ENCODE peak calls at places on chromosome 1, in four cellular contexts. A is tibial artery; G is CD4-positive, CD25-positive, alpha-beta regulatory T cell; W is right atrium auricular region. E is an unnamed sample.

GRCh38 chr1:149986486-149987296 is 23.8 kb downstream of the OTUD7B start:
- DNase-seq in A (no peak), G (no peak), W (no peak), E (no peak)

GRCh38 chr1:9761855-9762254 is 61.9 kb downstream of the CLSTN1 start:
- DNase-seq in A (no peak), G (no peak), W (no peak), E (no peak)

GRCh38 chr1:25245809-25246599 is 1.2 kb downstream of the RSRP1 start:
- DNase-seq in A (no peak), G (no peak), W (no peak), E (no peak)

GRCh38 chr1:35475356-35475755 is 81.8 kb downstream of the KIAA0319L start:
- DNase-seq in A (no peak), G (no peak), W (no peak), E (no peak)

GRCh38 chr1:221268295-221268694 is 389.1 kb downstream of the HLX start:
- DNase-seq in A (no peak), G (no peak), W (no peak), E (no peak)

GRCh38 chr1:179105393-179105792 is 23.5 kb downstream of the TOR3A start:
- DNase-seq in A (no peak), G (no peak), W (no peak), E (no peak)

GRCh38 chr1:242743983-242744780 is 219.7 kb upstream of the PLD5 start:
- DNase-seq in A (no peak), G (no peak), W (no peak), E (no peak)

GRCh38 chr1:179754031-179754624 is 11.0 kb downstream of the FAM163A start:
- DNase-seq in A (no peak), G (no peak), W (no peak), E (no peak)

GRCh38 chr1:203778789-203779188 is 13.8 kb downstream of the LAX1 start:
- DNase-seq in A (no peak), G (no peak), W (no peak), E (no peak)

DNA sequence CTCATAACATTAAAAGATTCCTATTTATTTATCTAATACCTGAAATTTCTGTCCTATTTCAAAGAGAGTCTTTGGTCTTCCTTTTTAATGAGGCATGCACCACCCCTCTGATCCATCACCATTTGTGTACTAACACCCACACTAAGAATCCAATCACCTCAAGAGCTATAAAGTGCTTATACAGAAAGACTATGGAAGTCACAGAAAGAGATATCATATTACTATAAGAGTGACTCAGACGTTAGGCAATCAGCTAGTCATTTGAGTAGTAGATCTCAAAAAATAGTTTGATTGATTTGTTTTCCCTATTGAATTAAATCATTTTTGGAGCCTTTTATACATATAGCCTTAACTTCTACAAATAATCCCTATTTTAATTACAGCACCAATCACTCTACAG is 46.1 kb downstream of the NME7 start:
- DNase-seq in A (no peak), G (no peak), W (no peak), E (no peak)
- H3K4me1 ChIP-seq in A (no peaks in the 10 kb centered on the region), G (peaks cover 1% of the 10 kb centered on the region), W (no peaks in the 10 kb centered on the region), E (no peaks in the 10 kb centered on the region)

GRCh38 chr1:184627012-184627351 is 127.7 kb downstream of the EDEM3 start:
- DNase-seq in A (no peak), G (no peak), W (no peak), E (no peak)
- H3K27ac ChIP-seq in A (no peak overlapping the region), G (no peak overlapping the region), W (peak overlapping the region; percentile 96), E (no peak overlapping the region)

DNA sequence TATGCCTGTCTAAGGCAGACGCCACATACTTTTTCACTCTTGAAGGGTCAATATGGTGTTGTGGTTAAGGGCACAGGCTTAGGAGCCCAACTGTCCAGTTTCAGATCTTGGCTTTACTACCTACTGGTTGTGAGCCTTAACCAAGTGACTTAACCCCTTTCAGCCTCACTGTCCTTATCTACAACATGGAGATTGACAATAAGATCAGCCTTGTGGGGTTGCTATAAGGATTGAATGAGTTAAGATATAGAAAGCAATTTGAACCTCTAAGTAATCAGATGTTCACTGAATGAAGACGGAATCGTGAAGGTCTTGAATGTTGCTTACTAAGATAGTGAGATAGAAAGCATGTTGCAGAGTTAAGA is 121.3 kb upstream of the JUN start:
- DNase-seq in A (no peak), G (no peak), W (no peak), E (no peak)
- H3K27me3 ChIP-seq in A (no peaks in the 10 kb centered on the region), G (no peaks in the 10 kb centered on the region), W (no peaks in the 10 kb centered on the region), E (no peaks in the 10 kb centered on the region)

GRCh38 chr1:155017021-155017945 is 14.7 kb downstream of the ZBTB7B start:
- DNase-seq in A (peak; percentile 96), G (peak; percentile 82), W (peak; percentile 93), E (peak; percentile 96)

GRCh38 chr1:155018617-155019348 is 14.8 kb downstream of the DCST2 start:
- DNase-seq in A (peak; percentile 59), G (no peak), W (no peak), E (no peak)

GRCh38 chr1:155016231-155016831 is 13.7 kb downstream of the ZBTB7B start:
- DNase-seq in A (no peak), G (peak; percentile 22), W (no peak), E (no peak)

GRCh38 chr1:155019377-155020245 is 14.0 kb downstream of the DCST2 start:
- DNase-seq in A (peak; percentile 56), G (no peak), W (no peak), E (no peak)

DNA sequence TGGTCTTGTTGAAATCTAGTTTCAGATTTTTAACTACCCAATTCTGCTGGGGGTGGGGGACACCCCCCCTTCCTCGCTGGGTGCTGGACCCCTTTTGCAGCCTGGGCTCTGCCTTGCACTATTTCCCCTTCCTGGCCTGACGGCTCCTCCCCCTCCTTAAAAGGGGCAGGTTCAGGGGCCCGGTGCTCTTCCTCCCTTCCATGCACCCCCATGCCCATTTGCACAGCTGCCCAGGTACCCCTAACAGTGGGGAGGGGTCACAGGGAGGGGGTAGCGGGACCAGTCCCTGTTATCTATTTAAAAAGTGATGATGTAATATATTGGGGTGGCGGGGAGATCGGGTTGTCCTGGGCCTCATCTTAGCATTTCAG is 15.3 kb downstream of the ZBTB7B start:
- DNase-seq in A (peak; percentile 65), G (no peak), W (no peak), E (no peak)
- H3K4me1 ChIP-seq in A (peaks cover 18% of the 10 kb centered on the region), G (peaks cover 56% of the 10 kb centered on the region), W (peaks cover 31% of the 10 kb centered on the region), E (peaks cover 34% of the 10 kb centered on the region)

DNA sequence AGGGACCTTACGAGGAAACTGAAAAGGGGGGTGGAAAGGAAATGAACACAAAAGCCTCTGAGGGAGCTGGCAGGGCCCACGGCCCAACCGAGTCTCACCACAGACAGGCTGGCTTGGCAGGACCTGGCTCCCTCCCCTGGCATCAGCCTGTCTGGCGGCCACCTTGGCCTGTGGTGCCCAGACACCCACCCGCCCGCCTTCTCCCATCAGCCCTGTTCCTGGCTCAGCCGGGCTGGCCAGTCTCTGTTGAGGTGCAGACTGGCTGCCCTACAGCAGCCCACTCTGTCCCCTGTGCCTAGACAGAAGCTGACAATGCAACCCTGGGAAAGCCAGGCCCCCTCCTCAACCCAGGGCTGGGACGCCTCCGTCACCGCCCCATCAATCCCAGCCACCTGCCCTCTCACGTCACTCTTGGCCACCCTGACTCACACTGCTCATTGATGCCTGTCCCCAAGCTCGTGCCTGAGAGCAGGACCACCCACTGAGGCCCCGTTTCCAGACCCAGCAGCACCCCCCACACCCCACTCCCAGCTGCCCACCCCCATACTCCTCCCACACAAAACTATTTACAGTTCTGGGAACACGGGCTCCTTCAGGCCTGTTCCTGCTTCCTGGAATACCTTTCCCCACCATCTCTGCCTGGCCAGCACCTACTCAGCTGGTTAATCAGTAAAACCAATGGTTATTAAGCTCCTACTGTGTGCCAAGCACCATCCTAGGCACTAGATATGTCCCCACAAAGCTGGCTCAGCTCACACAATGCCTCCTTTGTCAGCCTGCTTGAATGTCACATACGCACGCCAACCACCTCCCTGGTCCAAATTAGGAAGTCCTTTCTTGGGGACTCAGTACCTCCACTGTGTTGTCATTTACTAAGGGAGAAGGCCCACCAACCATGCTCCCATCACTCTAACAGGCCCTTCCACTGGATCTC is 22.7 kb downstream of the SDC3 start:
- DNase-seq in A (no peak), G (no peak), W (no peak), E (no peak)
- H3K27ac ChIP-seq in A (peak overlapping the region; percentile 30), G (no peak overlapping the region), W (no peak overlapping the region), E (no peak overlapping the region)

DNA sequence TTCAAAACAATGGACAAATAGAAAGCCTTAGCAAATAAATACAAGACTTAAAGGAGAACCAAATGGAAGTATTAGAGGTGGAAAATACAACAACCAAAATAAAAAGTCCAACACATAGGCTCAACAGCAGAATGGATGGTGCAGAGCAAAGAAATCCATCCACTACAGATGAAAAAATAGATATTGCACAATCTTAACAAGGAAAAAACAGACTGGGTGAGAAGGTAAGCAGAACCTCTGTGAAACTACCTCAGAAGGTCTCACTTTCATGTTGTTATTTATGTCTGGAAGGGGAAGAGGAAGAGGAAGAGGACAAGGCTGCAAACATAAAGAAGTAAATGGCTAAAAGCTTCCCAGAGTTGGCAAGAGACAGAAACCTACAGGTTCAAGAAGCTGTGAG is 158.7 kb upstream of the NBPF11 start:
- DNase-seq in A (no peak), G (no peak), W (no peak), E (no peak)
- H3K27me3 ChIP-seq in A (peaks cover 64% of the 10 kb centered on the region), G (peaks cover 50% of the 10 kb centered on the region), W (peaks cover 10% of the 10 kb centered on the region), E (peaks cover 46% of the 10 kb centered on the region)

DNA sequence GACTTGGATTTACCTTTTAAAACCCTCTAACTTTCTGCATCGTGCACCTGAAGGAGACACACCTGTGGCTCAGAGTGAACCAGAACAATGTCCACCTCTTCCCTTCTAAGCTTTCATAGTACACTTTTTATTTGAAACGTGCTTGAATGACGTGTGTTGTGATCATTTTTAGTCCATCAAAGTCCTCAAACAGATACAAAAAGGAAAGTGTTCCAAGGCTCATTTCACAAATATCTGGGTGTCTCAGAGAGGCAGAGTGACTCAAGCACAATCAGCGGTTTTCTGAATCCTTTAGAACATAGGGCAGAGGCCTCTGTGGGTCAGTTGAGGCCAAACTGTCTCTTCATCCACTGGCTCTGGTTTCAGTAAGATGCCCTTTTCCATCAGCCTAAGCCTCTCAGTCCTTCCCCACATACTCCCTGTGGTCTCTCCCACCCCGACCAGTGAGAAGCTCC is 49.7 kb downstream of the TOMM20 start:
- DNase-seq in A (no peak), G (no peak), W (no peak), E (no peak)
- H3K4me1 ChIP-seq in A (peaks cover 54% of the 10 kb centered on the region), G (peaks cover 27% of the 10 kb centered on the region), W (peaks cover 70% of the 10 kb centered on the region), E (peaks cover 75% of the 10 kb centered on the region)

GRCh38 chr1:100759188-100759587 is 39.6 kb downstream of the VCAM1 start:
- DNase-seq in A (no peak), G (no peak), W (no peak), E (no peak)
- H3K27ac ChIP-seq in A (no peak overlapping the region), G (no peak overlapping the region), W (no peak overlapping the region), E (no peak overlapping the region)

GRCh38 chr1:248791010-248791409 is 34.7 kb downstream of the SH3BP5L start:
- DNase-seq in A (no peak), G (no peak), W (no peak), E (no peak)
- H3K27me3 ChIP-seq in A (no peaks in the 10 kb centered on the region), G (no peaks in the 10 kb centered on the region), W (no peaks in the 10 kb centered on the region), E (no peaks in the 10 kb centered on the region)

E was measured in upper lobe of right lung.